ENCODE peak calls at places on chromosomes 4 and X, in seven cellular contexts. X is NCI-H1092; S is epithelial cell of esophagus; A is activated effector memory CD4-positive, alpha-beta T cell treated with anti-CD3 and anti-CD28 coated beads, Interleukin-2, amount 50 U/mL, for 16 hours; L is mucosa of descending colon; H is effector CD8-positive, alpha-beta T cell; E is sigmoid colon. Q is an unnamed sample.

GRCh38 chr4:142705820-142706219 is 140.3 kb downstream of the INPP4B start:
- DNase-seq in X (no peak), S (no peak), A (no peak), L (no peak), H (no peak), E (no peak), Q (no peak)

GRCh38 chr4:4426511-4427477 is 39.9 kb downstream of the NSG1 start:
- DNase-seq in X (no peak), S (no peak), A (peak), L (no peak), H (no peak), E (peak), Q (no peak)

GRCh38 chrX:43899878-43900815 is 17.9 kb upstream of the MAOB start:
- DNase-seq in X (no peak), S (no peak), A (no peak), L (no peak), H (no peak), E (no peak), Q (no peak)

GRCh38 chr4:4574792-4575191 is 32.9 kb upstream of the STX18 start:
- DNase-seq in X (no peak), S (peak), A (no peak), L (peak), H (peak), E (no peak), Q (peak)

GRCh38 chrX:12139934-12140611 is 1.8 kb downstream of the FRMPD4 start:
- DNase-seq in X (no peak), S (peak), A (no peak), L (no peak), H (no peak), E (no peak), Q (no peak)

GRCh38 chrX:39818071-39818470 is 279.7 kb downstream of the BCOR start:
- DNase-seq in X (no peak), S (no peak), A (no peak), L (no peak), H (no peak), E (no peak), Q (no peak)

GRCh38 chr4:86594559-86595425 is 677 bp downstream of the PTPN13 start:
- DNase-seq in X (no peak), S (peak), A (peak), L (peak), H (no peak), E (peak), Q (peak)

GRCh38 chr4:168540086-168540864 is 43.4 kb downstream of the PALLD start:
- DNase-seq in X (no peak), S (peak), A (no peak), L (no peak), H (no peak), E (no peak), Q (no peak)

GRCh38 chr4:30716158-30716557 is 4.0 kb upstream of the PCDH7 start:
- DNase-seq in X (no peak), S (peak), A (no peak), L (no peak), H (no peak), E (no peak), Q (no peak)

GRCh38 chrX:119240356-119240755 is 4.3 kb downstream of the PGRMC1 start:
- DNase-seq in X (no peak), S (peak), A (no peak), L (no peak), H (no peak), E (no peak), Q (no peak)

GRCh38 chr4:129350800-129351199 is 254.8 kb downstream of the C4orf33 start:
- DNase-seq in X (no peak), S (peak), A (no peak), L (no peak), H (no peak), E (no peak), Q (no peak)

GRCh38 chrX:21382715-21383114 is 8.5 kb downstream of the CNKSR2 start:
- DNase-seq in X (no peak), S (no peak), A (no peak), L (no peak), H (no peak), E (no peak), Q (no peak)

GRCh38 chr4:101793397-101793796 is 2.9 kb downstream of the BANK1 start:
- DNase-seq in X (no peak), S (no peak), A (no peak), L (no peak), H (no peak), E (no peak), Q (no peak)

GRCh38 chr4:1628892-1629703 is 55.0 kb downstream of the FAM53A start:
- DNase-seq in X (peak), S (no peak), A (peak), L (peak), H (peak), E (peak), Q (peak)

GRCh38 chr4:188143731-188144130 is 4.5 kb downstream of the TRIML1 start:
- DNase-seq in X (no peak), S (no peak), A (no peak), L (no peak), H (no peak), E (no peak), Q (no peak)

GRCh38 chrX:40373641-40374040 is 207.1 kb upstream of the ATP6AP2 start:
- DNase-seq in X (no peak), S (no peak), A (no peak), L (no peak), H (no peak), E (no peak), Q (no peak)

GRCh38 chr4:21858971-21859370 is 89.6 kb downstream of the KCNIP4 start:
- DNase-seq in X (no peak), S (no peak), A (no peak), L (no peak), H (no peak), E (no peak), Q (no peak)

GRCh38 chr4:7420661-7421040 is 14.1 kb downstream of the PSAPL1 start:
- DNase-seq in X (peak), S (no peak), A (peak), L (no peak), H (no peak), E (peak), Q (peak)

GRCh38 chrX:331145-331771 is 12.7 kb upstream of the GTPBP6 start:
- DNase-seq in X (peak), S (peak), A (no peak), L (peak), H (no peak), E (peak), Q (peak)

GRCh38 chrX:153926863-153927685 is 1.0 kb upstream of the ARHGAP4 start:
- DNase-seq in X (peak), S (peak), A (peak), L (peak), H (peak), E (peak), Q (peak)

GRCh38 chrX:139086243-139086642 is 374.7 kb upstream of the FGF13 start:
- DNase-seq in X (no peak), S (no peak), A (no peak), L (no peak), H (no peak), E (no peak), Q (no peak)

GRCh38 chr4:40193018-40193571 is 3.7 kb upstream of the RHOH start:
- DNase-seq in X (no peak), S (no peak), A (peak), L (peak), H (no peak), E (no peak), Q (no peak)

GRCh38 chr4:183185018-183185417 is 86.0 kb downstream of the WWC2 start:
- DNase-seq in X (no peak), S (no peak), A (no peak), L (no peak), H (no peak), E (no peak), Q (no peak)

GRCh38 chrX:154799554-154800348 is 5.5 kb downstream of the MPP1 start:
- DNase-seq in X (peak), S (no peak), A (no peak), L (peak), H (no peak), E (no peak), Q (no peak)

GRCh38 chrX:150455220-150455618 is 92.1 kb downstream of the MAMLD1 start:
- DNase-seq in X (no peak), S (no peak), A (no peak), L (no peak), H (no peak), E (no peak), Q (no peak)